ENCODE peak calls at places on chromosome 1, in nine cellular contexts. One of them, this sample, is unnamed.

GRCh38 chr1:62849031-62849430 is 65.1 kb downstream of the ATG4C start:
- DNase-seq in heart right ventricle: no peak
- DNase-seq in iris pigment epithelial cell: no peak
- DNase-seq in stimulated activated CD4-positive, alpha-beta T cell treated with anti-CD3 and anti-CD28 coated beads, Interleukin-2, amount 100 ng/mL, for 4 hours: no peak
- DNase-seq in CD14-positive monocyte: no peak
- DNase-seq in CD8-positive, alpha-beta memory T cell: no peak
- DNase-seq in IMR-90: no peak
- DNase-seq in M059J: peak
- DNase-seq in GOT3: no peak
- DNase-seq in this sample: no peak

GRCh38 chr1:95179205-95180001 is 54.6 kb upstream of the RWDD3 start:
- DNase-seq in heart right ventricle: no peak
- DNase-seq in iris pigment epithelial cell: no peak
- DNase-seq in stimulated activated CD4-positive, alpha-beta T cell treated with anti-CD3 and anti-CD28 coated beads, Interleukin-2, amount 100 ng/mL, for 4 hours: no peak
- DNase-seq in CD14-positive monocyte: no peak
- DNase-seq in CD8-positive, alpha-beta memory T cell: no peak
- DNase-seq in IMR-90: no peak
- DNase-seq in M059J: no peak
- DNase-seq in GOT3: no peak
- DNase-seq in this sample: no peak

GRCh38 chr1:153946622-153947246 is at the start of gene DENND4B:
- DNase-seq in heart right ventricle: peak
- DNase-seq in iris pigment epithelial cell: peak
- DNase-seq in stimulated activated CD4-positive, alpha-beta T cell treated with anti-CD3 and anti-CD28 coated beads, Interleukin-2, amount 100 ng/mL, for 4 hours: peak
- DNase-seq in CD14-positive monocyte: peak
- DNase-seq in CD8-positive, alpha-beta memory T cell: peak
- DNase-seq in IMR-90: peak
- DNase-seq in M059J: peak
- DNase-seq in GOT3: peak
- DNase-seq in this sample: no peak

GRCh38 chr1:83552820-83553219 is 446.1 kb downstream of the TTLL7 start:
- DNase-seq in heart right ventricle: no peak
- DNase-seq in iris pigment epithelial cell: no peak
- DNase-seq in stimulated activated CD4-positive, alpha-beta T cell treated with anti-CD3 and anti-CD28 coated beads, Interleukin-2, amount 100 ng/mL, for 4 hours: no peak
- DNase-seq in CD14-positive monocyte: no peak
- DNase-seq in CD8-positive, alpha-beta memory T cell: no peak
- DNase-seq in IMR-90: no peak
- DNase-seq in M059J: no peak
- DNase-seq in GOT3: no peak
- DNase-seq in this sample: no peak

GRCh38 chr1:32897082-32898049 is 3.8 kb downstream of the TMEM54 start:
- DNase-seq in heart right ventricle: no peak
- DNase-seq in iris pigment epithelial cell: no peak
- DNase-seq in stimulated activated CD4-positive, alpha-beta T cell treated with anti-CD3 and anti-CD28 coated beads, Interleukin-2, amount 100 ng/mL, for 4 hours: no peak
- DNase-seq in CD14-positive monocyte: no peak
- DNase-seq in CD8-positive, alpha-beta memory T cell: no peak
- DNase-seq in IMR-90: no peak
- DNase-seq in M059J: no peak
- DNase-seq in GOT3: no peak
- DNase-seq in this sample: no peak

GRCh38 chr1:207822124-207822601 is 70.3 kb downstream of the CD46 start:
- DNase-seq in heart right ventricle: no peak
- DNase-seq in iris pigment epithelial cell: no peak
- DNase-seq in stimulated activated CD4-positive, alpha-beta T cell treated with anti-CD3 and anti-CD28 coated beads, Interleukin-2, amount 100 ng/mL, for 4 hours: no peak
- DNase-seq in CD14-positive monocyte: no peak
- DNase-seq in CD8-positive, alpha-beta memory T cell: no peak
- DNase-seq in IMR-90: no peak
- DNase-seq in M059J: no peak
- DNase-seq in GOT3: no peak
- DNase-seq in this sample: no peak

GRCh38 chr1:16243408-16243690 is 6.4 kb upstream of the CPLANE2 start:
- DNase-seq in heart right ventricle: no peak
- DNase-seq in iris pigment epithelial cell: no peak
- DNase-seq in stimulated activated CD4-positive, alpha-beta T cell treated with anti-CD3 and anti-CD28 coated beads, Interleukin-2, amount 100 ng/mL, for 4 hours: no peak
- DNase-seq in CD14-positive monocyte: no peak
- DNase-seq in CD8-positive, alpha-beta memory T cell: no peak
- DNase-seq in IMR-90: no peak
- DNase-seq in M059J: no peak
- DNase-seq in GOT3: no peak
- DNase-seq in this sample: no peak

GRCh38 chr1:93698351-93699112 is 16.9 kb upstream of the BCAR3 start:
- DNase-seq in heart right ventricle: no peak
- DNase-seq in iris pigment epithelial cell: no peak
- DNase-seq in stimulated activated CD4-positive, alpha-beta T cell treated with anti-CD3 and anti-CD28 coated beads, Interleukin-2, amount 100 ng/mL, for 4 hours: no peak
- DNase-seq in CD14-positive monocyte: no peak
- DNase-seq in CD8-positive, alpha-beta memory T cell: no peak
- DNase-seq in IMR-90: no peak
- DNase-seq in M059J: no peak
- DNase-seq in GOT3: no peak
- DNase-seq in this sample: no peak

GRCh38 chr1:192104852-192105251 is 53.4 kb upstream of the RGS18 start:
- DNase-seq in heart right ventricle: no peak
- DNase-seq in iris pigment epithelial cell: peak
- DNase-seq in stimulated activated CD4-positive, alpha-beta T cell treated with anti-CD3 and anti-CD28 coated beads, Interleukin-2, amount 100 ng/mL, for 4 hours: no peak
- DNase-seq in CD14-positive monocyte: no peak
- DNase-seq in CD8-positive, alpha-beta memory T cell: no peak
- DNase-seq in IMR-90: peak
- DNase-seq in M059J: no peak
- DNase-seq in GOT3: no peak
- DNase-seq in this sample: no peak

GRCh38 chr1:178418284-178418955 is 78.3 kb downstream of the CLEC20A start:
- DNase-seq in heart right ventricle: no peak
- DNase-seq in iris pigment epithelial cell: no peak
- DNase-seq in stimulated activated CD4-positive, alpha-beta T cell treated with anti-CD3 and anti-CD28 coated beads, Interleukin-2, amount 100 ng/mL, for 4 hours: no peak
- DNase-seq in CD14-positive monocyte: no peak
- DNase-seq in CD8-positive, alpha-beta memory T cell: no peak
- DNase-seq in IMR-90: no peak
- DNase-seq in M059J: no peak
- DNase-seq in GOT3: no peak
- DNase-seq in this sample: no peak

GRCh38 chr1:64550505-64550904 is 80.6 kb downstream of the CACHD1 start:
- DNase-seq in heart right ventricle: no peak
- DNase-seq in iris pigment epithelial cell: no peak
- DNase-seq in stimulated activated CD4-positive, alpha-beta T cell treated with anti-CD3 and anti-CD28 coated beads, Interleukin-2, amount 100 ng/mL, for 4 hours: peak
- DNase-seq in CD14-positive monocyte: no peak
- DNase-seq in CD8-positive, alpha-beta memory T cell: no peak
- DNase-seq in IMR-90: no peak
- DNase-seq in M059J: no peak
- DNase-seq in GOT3: no peak
- DNase-seq in this sample: no peak

GRCh38 chr1:20589331-20590312 is 725 bp downstream of the CDA start:
- DNase-seq in heart right ventricle: peak
- DNase-seq in iris pigment epithelial cell: peak
- DNase-seq in stimulated activated CD4-positive, alpha-beta T cell treated with anti-CD3 and anti-CD28 coated beads, Interleukin-2, amount 100 ng/mL, for 4 hours: no peak
- DNase-seq in CD14-positive monocyte: peak
- DNase-seq in CD8-positive, alpha-beta memory T cell: no peak
- DNase-seq in IMR-90: peak
- DNase-seq in M059J: no peak
- DNase-seq in GOT3: no peak
- DNase-seq in this sample: peak

GRCh38 chr1:227388771-227389170 is 70.5 kb upstream of the CDC42BPA start:
- DNase-seq in heart right ventricle: no peak
- DNase-seq in iris pigment epithelial cell: no peak
- DNase-seq in stimulated activated CD4-positive, alpha-beta T cell treated with anti-CD3 and anti-CD28 coated beads, Interleukin-2, amount 100 ng/mL, for 4 hours: no peak
- DNase-seq in CD14-positive monocyte: no peak
- DNase-seq in CD8-positive, alpha-beta memory T cell: no peak
- DNase-seq in IMR-90: no peak
- DNase-seq in M059J: peak
- DNase-seq in GOT3: no peak
- DNase-seq in this sample: no peak

GRCh38 chr1:58781541-58782307 is 2.1 kb downstream of the JUN start:
- DNase-seq in heart right ventricle: peak
- DNase-seq in iris pigment epithelial cell: peak
- DNase-seq in stimulated activated CD4-positive, alpha-beta T cell treated with anti-CD3 and anti-CD28 coated beads, Interleukin-2, amount 100 ng/mL, for 4 hours: peak
- DNase-seq in CD14-positive monocyte: peak
- DNase-seq in CD8-positive, alpha-beta memory T cell: peak
- DNase-seq in IMR-90: peak
- DNase-seq in M059J: peak
- DNase-seq in GOT3: no peak
- DNase-seq in this sample: no peak

GRCh38 chr1:19885821-19886220 is 3.6 kb downstream of the OTUD3 start:
- DNase-seq in heart right ventricle: no peak
- DNase-seq in iris pigment epithelial cell: peak
- DNase-seq in stimulated activated CD4-positive, alpha-beta T cell treated with anti-CD3 and anti-CD28 coated beads, Interleukin-2, amount 100 ng/mL, for 4 hours: no peak
- DNase-seq in CD14-positive monocyte: no peak
- DNase-seq in CD8-positive, alpha-beta memory T cell: no peak
- DNase-seq in IMR-90: peak
- DNase-seq in M059J: no peak
- DNase-seq in GOT3: no peak
- DNase-seq in this sample: no peak

GRCh38 chr1:151822404-151822803 is 9.2 kb downstream of the RORC start:
- DNase-seq in heart right ventricle: no peak
- DNase-seq in iris pigment epithelial cell: no peak
- DNase-seq in stimulated activated CD4-positive, alpha-beta T cell treated with anti-CD3 and anti-CD28 coated beads, Interleukin-2, amount 100 ng/mL, for 4 hours: peak
- DNase-seq in CD14-positive monocyte: no peak
- DNase-seq in CD8-positive, alpha-beta memory T cell: no peak
- DNase-seq in IMR-90: no peak
- DNase-seq in M059J: no peak
- DNase-seq in GOT3: no peak
- DNase-seq in this sample: no peak

GRCh38 chr1:222416001-222416791 is 131.7 kb downstream of the HHIPL2 start:
- DNase-seq in heart right ventricle: no peak
- DNase-seq in iris pigment epithelial cell: no peak
- DNase-seq in stimulated activated CD4-positive, alpha-beta T cell treated with anti-CD3 and anti-CD28 coated beads, Interleukin-2, amount 100 ng/mL, for 4 hours: no peak
- DNase-seq in CD14-positive monocyte: no peak
- DNase-seq in CD8-positive, alpha-beta memory T cell: no peak
- DNase-seq in IMR-90: peak
- DNase-seq in M059J: peak
- DNase-seq in GOT3: no peak
- DNase-seq in this sample: no peak

GRCh38 chr1:227887697-227888403 is 59.9 kb downstream of the WNT9A start:
- DNase-seq in heart right ventricle: peak
- DNase-seq in iris pigment epithelial cell: peak
- DNase-seq in stimulated activated CD4-positive, alpha-beta T cell treated with anti-CD3 and anti-CD28 coated beads, Interleukin-2, amount 100 ng/mL, for 4 hours: no peak
- DNase-seq in CD14-positive monocyte: no peak
- DNase-seq in CD8-positive, alpha-beta memory T cell: peak
- DNase-seq in IMR-90: no peak
- DNase-seq in M059J: no peak
- DNase-seq in GOT3: no peak
- DNase-seq in this sample: no peak

GRCh38 chr1:2193514-2194251 is 889 bp downstream of the FAAP20 start:
- DNase-seq in heart right ventricle: no peak
- DNase-seq in iris pigment epithelial cell: no peak
- DNase-seq in stimulated activated CD4-positive, alpha-beta T cell treated with anti-CD3 and anti-CD28 coated beads, Interleukin-2, amount 100 ng/mL, for 4 hours: no peak
- DNase-seq in CD14-positive monocyte: no peak
- DNase-seq in CD8-positive, alpha-beta memory T cell: no peak
- DNase-seq in IMR-90: no peak
- DNase-seq in M059J: no peak
- DNase-seq in GOT3: no peak
- DNase-seq in this sample: no peak

GRCh38 chr1:241611063-241611462 is 29.1 kb downstream of the CHML start:
- DNase-seq in heart right ventricle: no peak
- DNase-seq in iris pigment epithelial cell: peak
- DNase-seq in stimulated activated CD4-positive, alpha-beta T cell treated with anti-CD3 and anti-CD28 coated beads, Interleukin-2, amount 100 ng/mL, for 4 hours: peak
- DNase-seq in CD14-positive monocyte: no peak
- DNase-seq in CD8-positive, alpha-beta memory T cell: no peak
- DNase-seq in IMR-90: peak
- DNase-seq in M059J: peak
- DNase-seq in GOT3: no peak
- DNase-seq in this sample: no peak

GRCh38 chr1:53686371-53687267 is 52.3 kb downstream of the GLIS1 start:
- DNase-seq in heart right ventricle: no peak
- DNase-seq in iris pigment epithelial cell: peak
- DNase-seq in stimulated activated CD4-positive, alpha-beta T cell treated with anti-CD3 and anti-CD28 coated beads, Interleukin-2, amount 100 ng/mL, for 4 hours: no peak
- DNase-seq in CD14-positive monocyte: no peak
- DNase-seq in CD8-positive, alpha-beta memory T cell: no peak
- DNase-seq in IMR-90: peak
- DNase-seq in M059J: peak
- DNase-seq in GOT3: no peak
- DNase-seq in this sample: no peak

GRCh38 chr1:241639040-241639652 is 1.0 kb downstream of the CHML start:
- DNase-seq in heart right ventricle: no peak
- DNase-seq in iris pigment epithelial cell: peak
- DNase-seq in stimulated activated CD4-positive, alpha-beta T cell treated with anti-CD3 and anti-CD28 coated beads, Interleukin-2, amount 100 ng/mL, for 4 hours: no peak
- DNase-seq in CD14-positive monocyte: no peak
- DNase-seq in CD8-positive, alpha-beta memory T cell: no peak
- DNase-seq in IMR-90: peak
- DNase-seq in M059J: peak
- DNase-seq in GOT3: no peak
- DNase-seq in this sample: no peak

GRCh38 chr1:225737179-225737578 is 40.4 kb upstream of the SRP9 start:
- DNase-seq in heart right ventricle: no peak
- DNase-seq in iris pigment epithelial cell: no peak
- DNase-seq in stimulated activated CD4-positive, alpha-beta T cell treated with anti-CD3 and anti-CD28 coated beads, Interleukin-2, amount 100 ng/mL, for 4 hours: no peak
- DNase-seq in CD14-positive monocyte: no peak
- DNase-seq in CD8-positive, alpha-beta memory T cell: no peak
- DNase-seq in IMR-90: no peak
- DNase-seq in M059J: peak
- DNase-seq in GOT3: no peak
- DNase-seq in this sample: no peak

GRCh38 chr1:207172321-207172720 is 68.3 kb downstream of the C4BPA start:
- DNase-seq in heart right ventricle: no peak
- DNase-seq in iris pigment epithelial cell: no peak
- DNase-seq in stimulated activated CD4-positive, alpha-beta T cell treated with anti-CD3 and anti-CD28 coated beads, Interleukin-2, amount 100 ng/mL, for 4 hours: no peak
- DNase-seq in CD14-positive monocyte: no peak
- DNase-seq in CD8-positive, alpha-beta memory T cell: no peak
- DNase-seq in IMR-90: no peak
- DNase-seq in M059J: no peak
- DNase-seq in GOT3: no peak
- DNase-seq in this sample: no peak

GRCh38 chr1:84225636-84226035 is 75.9 kb upstream of the SAMD13 start:
- DNase-seq in heart right ventricle: no peak
- DNase-seq in iris pigment epithelial cell: no peak
- DNase-seq in stimulated activated CD4-positive, alpha-beta T cell treated with anti-CD3 and anti-CD28 coated beads, Interleukin-2, amount 100 ng/mL, for 4 hours: no peak
- DNase-seq in CD14-positive monocyte: no peak
- DNase-seq in CD8-positive, alpha-beta memory T cell: no peak
- DNase-seq in IMR-90: no peak
- DNase-seq in M059J: no peak
- DNase-seq in GOT3: no peak
- DNase-seq in this sample: no peak

GRCh38 chr1:91124989-91125417 is 103.2 kb upstream of the ZNF644 start:
- DNase-seq in heart right ventricle: no peak
- DNase-seq in iris pigment epithelial cell: no peak
- DNase-seq in stimulated activated CD4-positive, alpha-beta T cell treated with anti-CD3 and anti-CD28 coated beads, Interleukin-2, amount 100 ng/mL, for 4 hours: no peak
- DNase-seq in CD14-positive monocyte: no peak
- DNase-seq in CD8-positive, alpha-beta memory T cell: peak
- DNase-seq in IMR-90: no peak
- DNase-seq in M059J: peak
- DNase-seq in GOT3: no peak
- DNase-seq in this sample: no peak

GRCh38 chr1:8363186-8363585 is 45.3 kb downstream of the SLC45A1 start:
- DNase-seq in heart right ventricle: no peak
- DNase-seq in iris pigment epithelial cell: no peak
- DNase-seq in stimulated activated CD4-positive, alpha-beta T cell treated with anti-CD3 and anti-CD28 coated beads, Interleukin-2, amount 100 ng/mL, for 4 hours: no peak
- DNase-seq in CD14-positive monocyte: no peak
- DNase-seq in CD8-positive, alpha-beta memory T cell: no peak
- DNase-seq in IMR-90: no peak
- DNase-seq in M059J: no peak
- DNase-seq in GOT3: no peak
- DNase-seq in this sample: no peak

GRCh38 chr1:154697710-154698109 is 89.7 kb upstream of the ADAR start:
- DNase-seq in heart right ventricle: no peak
- DNase-seq in iris pigment epithelial cell: no peak
- DNase-seq in stimulated activated CD4-positive, alpha-beta T cell treated with anti-CD3 and anti-CD28 coated beads, Interleukin-2, amount 100 ng/mL, for 4 hours: no peak
- DNase-seq in CD14-positive monocyte: no peak
- DNase-seq in CD8-positive, alpha-beta memory T cell: no peak
- DNase-seq in IMR-90: no peak
- DNase-seq in M059J: no peak
- DNase-seq in GOT3: no peak
- DNase-seq in this sample: no peak

GRCh38 chr1:224623743-224624333 is 7.7 kb downstream of the CNIH3 start:
- DNase-seq in heart right ventricle: no peak
- DNase-seq in iris pigment epithelial cell: peak
- DNase-seq in stimulated activated CD4-positive, alpha-beta T cell treated with anti-CD3 and anti-CD28 coated beads, Interleukin-2, amount 100 ng/mL, for 4 hours: peak
- DNase-seq in CD14-positive monocyte: peak
- DNase-seq in CD8-positive, alpha-beta memory T cell: peak
- DNase-seq in IMR-90: peak
- DNase-seq in M059J: peak
- DNase-seq in GOT3: no peak
- DNase-seq in this sample: peak

GRCh38 chr1:229409616-229410369 is 24.1 kb downstream of the ACTA1 start:
- DNase-seq in heart right ventricle: no peak
- DNase-seq in iris pigment epithelial cell: no peak
- DNase-seq in stimulated activated CD4-positive, alpha-beta T cell treated with anti-CD3 and anti-CD28 coated beads, Interleukin-2, amount 100 ng/mL, for 4 hours: no peak
- DNase-seq in CD14-positive monocyte: no peak
- DNase-seq in CD8-positive, alpha-beta memory T cell: no peak
- DNase-seq in IMR-90: no peak
- DNase-seq in M059J: no peak
- DNase-seq in GOT3: no peak
- DNase-seq in this sample: no peak

GRCh38 chr1:69123486-69123885 is 444.2 kb upstream of the LRRC7 start:
- DNase-seq in heart right ventricle: no peak
- DNase-seq in iris pigment epithelial cell: no peak
- DNase-seq in stimulated activated CD4-positive, alpha-beta T cell treated with anti-CD3 and anti-CD28 coated beads, Interleukin-2, amount 100 ng/mL, for 4 hours: no peak
- DNase-seq in CD14-positive monocyte: no peak
- DNase-seq in CD8-positive, alpha-beta memory T cell: no peak
- DNase-seq in IMR-90: no peak
- DNase-seq in M059J: no peak
- DNase-seq in GOT3: no peak
- DNase-seq in this sample: no peak